ENCODE peak calls at places on chromosomes 3 and 15, in four cellular contexts. D is stimulated activated CD4-positive, alpha-beta T cell treated with anti-CD3 and anti-CD28 coated beads, Interleukin-2, amount 100 ng/mL, for 48 hours; J is A549; Y is right lobe of liver. O is an unnamed sample.

GRCh38 chr3:196736670-196737374 is 2.8 kb upstream of the PAK2 start:
- DNase-seq in D (no peak), J (no peak), Y (no peak), O (no peak)

GRCh38 chr3:43032217-43032545 is 53.1 kb downstream of the GASK1A start:
- DNase-seq in Y (no peak), J (no peak), D (no peak), O (no peak)

GRCh38 chr15:48330045-48330840 is 986 bp upstream of the DUT start:
- DNase-seq in Y (no peak), J (no peak), D (no peak), O (no peak)

GRCh38 chr15:88255496-88256171 is 905 bp downstream of the NTRK3 start:
- DNase-seq in D (no peak), J (peak), Y (no peak), O (no peak)

GRCh38 chr3:2356298-2356950 is 257.8 kb downstream of the CNTN4 start:
- DNase-seq in J (no peak), Y (no peak), D (no peak), O (no peak)

GRCh38 chr3:105806361-105806760 is 62.5 kb downstream of the CBLB start:
- DNase-seq in D (no peak), J (peak), Y (no peak), O (peak)

GRCh38 chr15:63046927-63047760 is 4.6 kb downstream of the TPM1 start:
- DNase-seq in Y (no peak), J (peak), D (no peak), O (no peak)

GRCh38 chr3:194082596-194083220 is 53.2 kb upstream of the HES1 start:
- DNase-seq in J (no peak), D (no peak), Y (no peak), O (no peak)

GRCh38 chr3:188901126-188901525 is 270.6 kb upstream of the TPRG1 start:
- DNase-seq in Y (no peak), J (no peak), D (no peak), O (no peak)

GRCh38 chr3:197189633-197190032 is 108.8 kb downstream of the DLG1 start:
- DNase-seq in J (no peak), D (no peak), Y (no peak), O (no peak)

GRCh38 chr3:63343674-63344073 is 65.6 kb downstream of the SYNPR start:
- DNase-seq in D (peak), Y (no peak), J (peak), O (no peak)

GRCh38 chr3:17023006-17023664 is 138.4 kb downstream of the PLCL2 start:
- DNase-seq in D (peak), Y (no peak), J (no peak), O (no peak)

GRCh38 chr3:43794776-43795175 is 104.0 kb downstream of the ABHD5 start:
- DNase-seq in J (no peak), D (no peak), Y (no peak), O (no peak)

GRCh38 chr15:43225201-43225949 is 4.6 kb upstream of the EPB42 start:
- DNase-seq in J (peak), Y (no peak), D (peak), O (no peak)

GRCh38 chr3:9553021-9553948 is at the start of gene LHFPL4:
- DNase-seq in Y (no peak), J (no peak), D (no peak), O (no peak)

GRCh38 chr3:64088408-64089136 is 65.3 kb upstream of the PSMD6 start:
- DNase-seq in J (peak), Y (no peak), D (no peak), O (no peak)

GRCh38 chr3:40477671-40478070 is 749 bp downstream of the ZNF619 start:
- DNase-seq in J (no peak), Y (no peak), D (no peak), O (no peak)

GRCh38 chr15:71691700-71692417 is 118.5 kb upstream of the NR2E3 start:
- DNase-seq in J (no peak), Y (no peak), D (no peak), O (no peak)

GRCh38 chr3:50269977-50270413 is 1.0 kb downstream of the SEMA3B start:
- DNase-seq in J (no peak), Y (no peak), D (no peak), O (no peak)

GRCh38 chr3:30440880-30441279 is 165.5 kb upstream of the TGFBR2 start:
- DNase-seq in J (no peak), D (no peak), Y (no peak), O (no peak)

GRCh38 chr3:149384911-149385321 is 7.5 kb upstream of the TM4SF1 start:
- DNase-seq in J (peak), D (no peak), Y (no peak), O (no peak)

GRCh38 chr3:132659370-132660055 is at the start of gene ACAD11:
- DNase-seq in D (peak), J (peak), Y (peak), O (no peak)

GRCh38 chr15:93942140-93942808 is 289.1 kb upstream of the MCTP2 start:
- DNase-seq in J (no peak), D (no peak), Y (no peak), O (no peak)

GRCh38 chr3:157444789-157445188 is 8.1 kb downstream of the PTX3 start:
- DNase-seq in D (no peak), Y (no peak), J (no peak), O (no peak)

GRCh38 chr3:50130436-50130835 is 24.7 kb upstream of the SEMA3F start:
- DNase-seq in Y (no peak), J (no peak), D (no peak), O (no peak)

GRCh38 chr15:60634815-60635214 is 155.9 kb upstream of the ICE2 start:
- DNase-seq in D (no peak), J (no peak), Y (no peak), O (no peak)

GRCh38 chr15:75069301-75069925 is 46.0 kb downstream of the PPCDC start:
- DNase-seq in D (no peak), J (no peak), Y (no peak), O (no peak)

GRCh38 chr3:134337071-134337482 is 37.2 kb downstream of the AMOTL2 start:
- DNase-seq in J (no peak), Y (no peak), D (no peak), O (no peak)

O was measured in CMK.